ENCODE peak calls at places on chromosomes 2 and 18, in eight cellular contexts. X is kidney epithelial cell, D is lower leg skin, H is brain microvascular endothelial cell, R is PC-9, M is A549, T is dorsolateral prefrontal cortex, Z is OCI-LY7. O is an unnamed sample.
A peak's percentile ranks its signal among the peaks of the same experiment; 100 is the strongest.

GRCh38 chr2:213251618-213252017 is 32.6 kb upstream of the SPAG16 start:
- DNase-seq in X (peak; percentile 18), D (no peak), H (no peak), M (peak; percentile 82), R (no peak), T (no peak), Z (peak; percentile 83), O (no peak)

GRCh38 chr2:190781604-190782198 is 98.9 kb upstream of the GLS start:
- DNase-seq in M (peak; percentile 74), Z (peak; percentile 51), D (no peak), R (peak; percentile 34), T (no peak), X (no peak), H (peak; percentile 34), O (no peak)

GRCh38 chr2:200662727-200663126 is 76.9 kb downstream of the AOX1 start:
- DNase-seq in X (peak; percentile 43), H (peak; percentile 35), R (peak; percentile 80), T (no peak), D (no peak), Z (no peak), M (peak; percentile 68), O (no peak)

GRCh38 chr2:168293766-168294165 is 46.4 kb upstream of the STK39 start:
- DNase-seq in T (no peak), Z (no peak), R (no peak), H (no peak), D (no peak), M (peak; percentile 10), X (no peak), O (no peak)

GRCh38 chr2:43851026-43851980 is 12.5 kb downstream of the ABCG8 start:
- DNase-seq in X (no peak), M (no peak), R (no peak), D (no peak), T (no peak), H (no peak), Z (no peak), O (peak; percentile 9)

GRCh38 chr18:76429262-76430126 is 65.5 kb downstream of the ZNF516 start:
- DNase-seq in R (no peak), X (no peak), D (no peak), H (no peak), Z (no peak), T (no peak), M (peak; percentile 14), O (no peak)

GRCh38 chr18:10560457-10561045 is 34.7 kb downstream of the NAPG start:
- DNase-seq in Z (peak; percentile 74), H (peak; percentile 78), M (peak; percentile 53), X (peak; percentile 21), T (peak; percentile 45), R (peak; percentile 55), D (peak; percentile 84), O (peak; percentile 69)

GRCh38 chr2:43524180-43524965 is 71.5 kb downstream of the THADA start:
- DNase-seq in D (no peak), M (peak; percentile 11), X (no peak), R (no peak), H (no peak), Z (no peak), T (no peak), O (no peak)

GRCh38 chr2:224222320-224222719 is 179.6 kb downstream of the FAM124B start:
- DNase-seq in T (no peak), R (no peak), Z (no peak), M (peak; percentile 35), X (no peak), H (peak; percentile 6), D (no peak), O (no peak)

GRCh38 chr2:162233197-162233596 is 10.0 kb downstream of the FAP start:
- DNase-seq in X (no peak), H (peak; percentile 47), D (peak; percentile 43), Z (no peak), R (no peak), T (no peak), M (no peak), O (no peak)

GRCh38 chr2:233802132-233802815 is 24.1 kb downstream of the MROH2A start:
- DNase-seq in X (no peak), Z (no peak), T (no peak), M (no peak), D (no peak), H (no peak), R (no peak), O (no peak)

GRCh38 chr2:20738789-20739188 is 71.8 kb downstream of the GDF7 start:
- DNase-seq in D (no peak), R (no peak), M (no peak), H (no peak), T (no peak), Z (no peak), X (no peak), O (no peak)

GRCh38 chr2:39741871-39742270 is 37.2 kb downstream of the THUMPD2 start:
- DNase-seq in Z (no peak), M (no peak), H (no peak), T (no peak), R (no peak), X (no peak), D (no peak), O (no peak)

DNA sequence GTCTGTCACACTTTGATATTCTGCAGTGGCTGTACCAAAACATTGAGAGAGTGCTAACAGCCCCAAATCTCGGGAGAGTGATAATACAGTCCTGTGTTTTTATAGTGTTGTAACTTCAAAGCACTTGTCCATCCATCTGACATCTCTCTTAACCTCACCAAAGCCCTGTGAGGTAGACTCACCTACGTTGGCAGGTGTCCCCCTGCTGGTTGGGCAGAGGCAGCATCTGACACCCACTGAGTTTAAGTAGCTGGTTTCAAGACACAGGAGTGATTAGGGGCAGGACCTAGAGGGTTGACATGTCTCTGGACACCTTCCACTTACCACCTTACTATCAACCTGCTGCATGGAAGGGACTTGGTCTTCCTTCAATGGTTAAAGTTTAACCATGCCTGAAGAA is 22.9 kb downstream of the COLEC12 start:
- DNase-seq in X (no peak), H (no peak), R (peak; percentile 4), M (peak; percentile 28), D (no peak), T (no peak), Z (peak; percentile 45), O (no peak)
- TF ChIP-seq CTCF in X (peak; percentile 33), H (peak; percentile 29), R (peak; percentile 62), M (no peak), D (no peak), T (no peak), Z (peak; percentile 71), O (no peak)

DNA sequence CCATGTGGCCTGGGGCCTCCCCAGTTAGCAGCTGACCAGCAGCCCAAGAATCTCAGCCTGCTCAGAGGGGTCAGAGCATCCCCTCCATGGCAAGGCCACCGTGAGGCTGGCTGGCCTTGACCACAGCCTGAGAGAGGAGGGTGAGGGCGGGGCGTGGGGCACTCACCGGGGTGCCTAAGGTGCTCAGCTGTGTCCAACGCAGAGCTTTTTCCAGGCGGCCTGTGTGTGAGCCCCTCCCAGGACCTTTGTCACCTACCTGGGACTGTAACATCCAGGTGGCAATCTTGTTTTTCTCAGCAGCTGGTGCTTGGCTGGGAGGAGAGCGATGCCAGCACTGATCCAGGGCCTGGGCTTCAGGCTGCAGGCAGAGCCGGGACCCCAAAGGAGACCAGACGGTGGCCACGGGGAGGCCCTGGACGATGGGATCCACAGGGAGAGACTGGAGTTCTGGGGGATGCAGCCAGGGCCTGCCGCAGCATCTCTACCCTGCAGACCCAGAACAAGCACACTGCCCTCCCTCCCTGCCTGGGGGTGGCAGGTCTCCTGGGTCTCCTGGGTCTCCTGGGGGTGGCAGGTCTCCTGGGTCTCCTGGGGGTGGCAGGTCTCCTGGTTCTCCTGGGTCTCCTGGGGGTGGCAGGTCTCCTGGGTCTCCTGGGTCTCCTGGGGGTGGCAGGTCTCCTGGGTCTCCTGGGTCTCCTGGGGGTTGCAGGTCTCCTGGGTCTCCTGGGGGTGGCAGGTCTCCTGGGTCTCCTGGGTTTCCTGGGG is 12.3 kb downstream of the SNED1 start:
- DNase-seq in D (peak; percentile 11), R (no peak), H (no peak), T (peak; percentile 9), Z (no peak), X (no peak), M (no peak), O (peak; percentile 15)
- TF ChIP-seq CTCF in D (no peak), R (no peak), H (no peak), T (no peak), Z (no peak), X (no peak), M (no peak), O (no peak)

GRCh38 chr18:3257627-3258120 is 4.3 kb upstream of the MYL12B start:
- DNase-seq in M (no peak), D (no peak), R (no peak), X (no peak), T (no peak), H (no peak), Z (no peak), O (no peak)

GRCh38 chr18:3264362-3264761 is 2.4 kb downstream of the MYL12B start:
- DNase-seq in R (no peak), X (no peak), D (no peak), T (no peak), Z (no peak), H (no peak), M (peak; percentile 30), O (no peak)

GRCh38 chr18:3261035-3261392 is 919 bp upstream of the MYL12B start:
- DNase-seq in X (no peak), D (no peak), T (no peak), R (no peak), Z (no peak), H (no peak), M (no peak), O (no peak)

GRCh38 chr18:3262234-3263171 is 570 bp downstream of the MYL12B start:
- DNase-seq in M (peak; percentile 42), Z (peak; percentile 53), X (no peak), T (no peak), H (no peak), R (no peak), D (no peak), O (peak; percentile 54)

DNA sequence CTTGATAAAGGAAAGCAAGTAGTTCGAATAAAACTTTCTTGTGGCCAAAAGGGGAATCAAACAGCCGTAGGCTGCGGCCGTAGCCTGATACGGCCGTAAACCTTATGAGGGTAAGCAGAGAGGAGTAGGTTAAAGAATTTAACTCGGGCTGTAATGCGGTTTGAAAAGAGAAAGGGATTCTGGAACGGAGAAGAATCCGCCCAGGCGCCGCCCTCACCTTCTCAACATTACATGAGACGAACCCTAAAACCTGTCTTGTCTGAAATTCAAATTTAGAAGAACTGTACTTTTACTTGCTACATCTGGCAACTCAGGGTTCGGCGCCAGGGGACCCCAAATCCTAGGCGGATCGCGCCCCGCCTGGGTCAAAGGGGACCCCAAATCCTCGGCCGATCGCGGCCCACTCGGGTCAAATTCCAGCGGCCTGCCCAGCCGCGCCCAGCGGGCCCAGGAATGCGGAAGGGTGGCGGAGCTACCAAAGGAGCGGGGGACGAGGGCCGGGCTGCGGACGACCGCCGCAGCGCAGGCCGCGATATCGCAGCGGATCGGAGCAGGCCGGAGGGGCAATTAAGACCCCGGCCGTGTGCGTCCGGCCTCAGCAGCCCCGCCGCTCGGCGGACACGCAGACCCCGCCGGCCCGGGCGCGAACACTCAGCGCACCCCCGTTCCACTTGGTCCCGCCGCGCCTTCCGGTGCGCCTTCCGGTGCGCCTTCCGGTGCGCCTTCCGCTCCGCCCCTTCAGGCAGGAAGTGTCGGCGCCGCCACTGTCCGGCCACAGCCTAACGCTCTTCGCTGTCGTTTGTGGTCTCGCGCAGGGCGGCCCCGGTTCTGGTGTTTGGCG is at the start of gene MYL12B:
- DNase-seq in Z (peak; percentile 88), X (no peak), D (peak; percentile 71), H (no peak), M (peak; percentile 82), R (peak; percentile 89), T (peak; percentile 64), O (peak; percentile 84)
- TF ChIP-seq CTCF in Z (no peak), X (no peak), D (no peak), H (peak; percentile 11), M (no peak), R (no peak), T (no peak), O (no peak)

GRCh38 chr2:164992818-164993217 is 37.5 kb upstream of the SLC38A11 start:
- DNase-seq in T (no peak), M (peak; percentile 80), H (peak; percentile 89), X (no peak), Z (peak; percentile 81), R (peak; percentile 14), D (peak; percentile 71), O (no peak)
- TF ChIP-seq CTCF in T (peak; percentile 73), M (peak; percentile 67), H (peak; percentile 40), X (peak; percentile 25), Z (peak; percentile 79), R (peak; percentile 65), D (no peak), O (no peak)